ENCODE peak calls at places on chromosome 12, in six cellular contexts. N is ovary, E is anterior cingulate cortex, J is AG10803, X is memory B cell, S is H9. L is an unnamed sample.

GRCh38 chr12:123065666-123066457 is 85.0 kb downstream of the PITPNM2 start:
- DNase-seq in N (no peak), E (no peak), J (no peak), X (no peak), S (no peak), L (no peak)

GRCh38 chr12:114257687-114258086 is 148.3 kb downstream of the TBX5 start:
- DNase-seq in N (no peak), E (no peak), J (no peak), X (no peak), S (no peak), L (no peak)

GRCh38 chr12:21416611-21417121 is 20.8 kb upstream of the PYROXD1 start:
- DNase-seq in N (no peak), E (no peak), J (peak), X (no peak), S (no peak), L (no peak)

GRCh38 chr12:60529261-60529660 is 933.4 kb downstream of the SLC16A7 start:
- DNase-seq in N (no peak), E (no peak), J (no peak), X (no peak), S (no peak), L (no peak)

GRCh38 chr12:54415223-54415929 is 3.7 kb downstream of the ITGA5 start:
- DNase-seq in N (no peak), E (no peak), J (no peak), X (no peak), S (no peak), L (no peak)

GRCh38 chr12:52319097-52319496 is 2.1 kb downstream of the KRT83 start:
- DNase-seq in N (no peak), E (no peak), J (no peak), X (no peak), S (peak), L (no peak)

GRCh38 chr12:5244513-5244972 is 187.4 kb upstream of the NTF3 start:
- DNase-seq in N (no peak), E (no peak), J (no peak), X (no peak), S (peak), L (no peak)

GRCh38 chr12:23855813-23856212 is 93.7 kb downstream of the SOX5 start:
- DNase-seq in N (no peak), E (no peak), J (no peak), X (no peak), S (no peak), L (no peak)

GRCh38 chr12:20206410-20206809 is 161.9 kb upstream of the PDE3A start:
- DNase-seq in N (no peak), E (no peak), J (no peak), X (no peak), S (no peak), L (no peak)

GRCh38 chr12:109387425-109388166 is 39.9 kb downstream of the MYO1H start:
- DNase-seq in N (no peak), E (no peak), J (peak), X (no peak), S (peak), L (no peak)

GRCh38 chr12:5197127-5197526 is 153.4 kb downstream of the KCNA5 start:
- DNase-seq in N (no peak), E (no peak), J (peak), X (no peak), S (no peak), L (no peak)

GRCh38 chr12:57242691-57243454 is 8.1 kb downstream of the STAC3 start:
- DNase-seq in N (peak), E (peak), J (no peak), X (peak), S (peak), L (peak)

GRCh38 chr12:123519151-123520001 is 14.1 kb downstream of the RILPL1 start:
- DNase-seq in N (no peak), E (peak), J (peak), X (no peak), S (peak), L (no peak)